ENCODE peak calls at places on chromosomes 12 and 14, in six cellular contexts. D is lower leg skin, A is heart left ventricle, X is transverse colon, V is GM12891, I is H1. P is an unnamed sample.

GRCh38 chr12:49949124-49949845 is 1.3 kb upstream of the AQP2 start:
- DNase-seq in D (no peak), A (no peak), X (no peak), V (no peak), I (no peak), P (no peak)

GRCh38 chr14:34362625-34363251 is 99.3 kb downstream of the SPTSSA start:
- DNase-seq in D (no peak), A (no peak), X (no peak), V (no peak), I (no peak), P (no peak)

GRCh38 chr12:98653866-98654493 is 8.9 kb downstream of the APAF1 start:
- DNase-seq in D (no peak), A (no peak), X (no peak), V (no peak), I (no peak), P (no peak)

GRCh38 chr14:61525293-61526011 is 169.9 kb upstream of the HIF1A start:
- DNase-seq in D (peak), A (peak), X (peak), V (no peak), I (no peak), P (peak)

GRCh38 chr12:14614704-14615121 is 47.0 kb upstream of the PLBD1 start:
- DNase-seq in D (no peak), A (no peak), X (no peak), V (no peak), I (no peak), P (no peak)

GRCh38 chr12:89706551-89707348 is 1.9 kb downstream of the ATP2B1 start:
- DNase-seq in D (no peak), A (no peak), X (no peak), V (no peak), I (no peak), P (no peak)

GRCh38 chr14:97077253-97077653 is 280.1 kb downstream of the VRK1 start:
- DNase-seq in D (peak), A (peak), X (peak), V (peak), I (no peak), P (peak)

GRCh38 chr12:81337891-81338290 is 260.0 kb downstream of the ACSS3 start:
- DNase-seq in D (no peak), A (no peak), X (no peak), V (no peak), I (no peak), P (no peak)

GRCh38 chr14:51620036-51620435 is 31.7 kb upstream of the FRMD6 start:
- DNase-seq in D (no peak), A (no peak), X (no peak), V (no peak), I (no peak), P (no peak)

GRCh38 chr14:36515896-36516718 is 3.9 kb downstream of the NKX2-1 start:
- DNase-seq in D (no peak), A (no peak), X (no peak), V (no peak), I (no peak), P (no peak)

GRCh38 chr12:45336762-45337596 is 121.1 kb downstream of the ANO6 start:
- DNase-seq in D (no peak), A (no peak), X (no peak), V (no peak), I (no peak), P (no peak)

DNA sequence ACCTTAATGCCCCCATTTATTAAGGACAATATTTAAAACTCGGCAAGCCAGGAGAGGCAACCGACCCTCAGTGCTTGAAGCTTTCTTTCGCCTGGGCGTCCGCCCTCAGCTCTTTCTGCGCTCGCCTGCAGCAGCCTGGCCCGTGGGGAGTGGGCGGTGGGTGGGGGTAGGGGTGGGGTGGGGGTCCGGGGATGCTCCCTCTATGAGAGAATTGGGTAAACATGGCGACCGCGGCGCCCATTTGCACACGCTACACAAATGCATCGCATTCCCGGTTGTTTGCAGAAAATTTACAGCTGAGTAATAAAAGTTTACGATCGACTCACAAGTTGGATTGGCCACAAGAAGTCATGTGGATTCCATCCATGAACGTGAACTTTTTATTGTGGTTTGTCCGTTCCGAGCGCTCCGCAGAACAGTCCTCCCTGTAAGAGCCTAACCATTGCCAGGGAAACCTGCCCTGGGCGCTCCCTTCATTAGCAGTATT is 7.7 kb downstream of the HOXC8 start:
- DNase-seq in D (no peak), A (no peak), X (no peak), V (no peak), I (no peak), P (peak)
- TF ChIP-seq POLR2A in D (no peak), A (no peak), X (no peak), V (no peak), I (no peak), P (peak)

DNA sequence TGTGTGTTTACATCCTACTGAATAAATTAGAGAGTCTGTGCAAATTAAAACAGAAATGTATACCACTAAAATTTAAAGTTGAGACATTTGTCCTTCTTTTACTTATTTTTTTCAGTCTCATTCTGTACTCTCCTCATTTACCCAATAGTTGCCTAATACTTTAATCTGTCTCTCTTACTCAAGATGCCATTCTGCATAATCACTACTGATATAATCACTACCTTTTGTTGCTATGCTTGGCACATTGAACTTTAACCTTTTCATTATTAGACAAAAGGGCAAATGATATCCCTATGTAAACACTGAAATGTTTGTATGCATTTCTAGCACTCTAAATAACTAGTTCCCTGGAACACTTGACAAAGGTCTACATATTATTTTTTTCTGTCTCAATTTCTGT is 1108.3 kb upstream of the FLRT2 start:
- DNase-seq in D (no peak), A (no peak), X (no peak), V (no peak), I (no peak), P (no peak)
- TF ChIP-seq POLR2A in D (no peak), A (no peak), X (no peak), V (no peak), I (no peak), P (no peak)

DNA sequence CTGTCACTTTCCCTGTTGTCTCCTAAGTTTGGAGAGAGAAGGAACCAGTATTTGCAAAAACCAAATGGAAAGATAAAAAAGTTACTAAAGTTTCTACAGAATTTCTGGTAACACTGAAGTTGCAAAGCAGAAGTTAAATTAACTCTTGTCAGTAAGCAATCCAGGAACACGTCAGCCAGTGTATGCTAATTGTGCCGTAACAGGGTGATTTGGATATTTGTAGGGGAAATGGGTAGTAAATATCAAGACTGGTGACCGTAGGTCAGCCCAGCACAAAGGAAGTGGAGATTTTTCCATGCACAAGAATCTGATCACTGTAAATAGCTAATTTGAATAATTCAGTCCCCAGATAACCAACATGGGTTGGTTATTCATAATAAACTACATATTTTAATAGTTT is 2.3 kb downstream of the CDKN1B start:
- DNase-seq in D (no peak), A (no peak), X (no peak), V (no peak), I (no peak), P (no peak)
- TF ChIP-seq POLR2A in D (no peak), A (no peak), X (no peak), V (no peak), I (no peak), P (no peak)

DNA sequence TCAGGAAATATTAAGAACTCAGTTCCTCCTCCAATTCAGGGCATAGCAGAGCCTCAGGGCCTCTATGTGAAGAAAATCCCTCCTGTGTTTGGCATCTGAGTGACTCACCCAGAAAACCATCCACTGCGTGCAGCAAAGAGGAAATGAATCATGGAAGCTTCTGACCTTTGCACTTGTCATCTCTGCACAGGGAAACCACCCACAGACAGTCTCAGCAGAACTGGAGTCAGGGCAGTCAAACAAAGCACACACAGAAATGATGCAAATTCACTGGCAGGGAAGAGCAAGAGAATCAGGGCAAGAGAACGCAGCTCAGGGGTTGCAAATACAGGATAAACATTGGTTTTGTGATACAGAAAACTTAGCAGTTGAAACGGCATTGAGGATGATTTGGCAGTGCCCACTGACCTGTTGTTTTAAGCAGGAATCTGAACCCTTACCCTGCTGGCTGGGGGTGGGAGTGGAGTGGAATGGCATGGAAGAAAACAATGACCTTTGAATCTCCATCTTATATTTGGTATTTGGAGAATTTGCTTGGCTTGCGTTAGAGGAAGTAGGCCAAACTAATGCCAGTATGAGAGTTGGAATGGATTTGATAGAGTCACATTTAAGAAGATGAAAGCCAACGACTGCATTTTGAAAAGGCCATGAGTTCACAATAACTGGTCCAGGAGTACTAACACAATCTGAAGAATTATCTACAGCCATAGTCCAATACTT is 53.5 kb downstream of the PHLDA1 start:
- DNase-seq in D (no peak), A (no peak), X (peak), V (peak), I (peak), P (peak)
- TF ChIP-seq POLR2A in D (no peak), A (no peak), X (peak), V (no peak), I (no peak), P (no peak)

GRCh38 chr14:105480807-105481801 is 5.6 kb upstream of the CRIP1 start:
- DNase-seq in D (peak), A (peak), X (peak), V (peak), I (peak), P (peak)
- TF ChIP-seq POLR2A in D (no peak), A (no peak), X (peak), V (no peak), I (peak), P (peak)

DNA sequence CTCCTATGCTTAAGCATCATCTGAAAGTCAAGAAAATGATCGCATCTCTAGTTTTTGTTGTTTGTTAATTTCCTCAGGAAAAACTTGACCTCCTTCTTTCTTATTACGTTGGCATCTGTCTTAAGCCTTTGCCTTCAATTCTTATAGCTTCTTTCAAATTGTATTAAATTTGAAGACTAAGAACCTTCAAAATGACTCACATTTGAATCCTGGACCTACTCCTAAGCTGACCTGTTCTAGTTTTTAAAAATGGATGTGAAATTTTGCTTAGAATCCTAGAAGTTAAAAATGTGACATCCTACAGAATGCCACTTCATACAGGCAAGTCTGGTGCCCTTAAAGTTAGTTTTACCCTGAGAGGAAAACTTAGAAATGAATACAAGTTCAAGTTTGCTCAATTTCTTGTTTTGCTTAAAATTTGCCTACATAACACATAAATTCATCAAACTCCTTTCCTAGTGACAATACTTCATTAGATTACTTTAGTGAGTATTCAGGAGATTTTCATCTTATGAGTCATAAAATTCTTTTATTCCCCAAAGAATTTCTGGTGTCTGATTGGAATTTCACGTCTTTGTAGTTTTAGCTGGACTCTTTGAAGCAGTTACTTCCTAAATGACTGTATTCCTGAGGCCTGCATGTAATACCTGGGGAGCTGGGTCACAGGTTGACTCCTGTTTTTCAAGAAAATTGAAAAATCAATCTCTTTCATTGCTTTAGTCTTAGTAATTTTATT is 152.3 kb downstream of the MSRB3 start:
- DNase-seq in D (no peak), A (no peak), X (no peak), V (no peak), I (no peak), P (peak)
- TF ChIP-seq POLR2A in D (no peak), A (no peak), X (no peak), V (no peak), I (no peak), P (no peak)

GRCh38 chr14:56216631-56217379 is 98.6 kb downstream of the PELI2 start:
- DNase-seq in D (peak), A (peak), X (peak), V (no peak), I (no peak), P (no peak)
- TF ChIP-seq POLR2A in D (no peak), A (no peak), X (no peak), V (no peak), I (no peak), P (no peak)

P was measured in H54.